ENCODE peak calls at places on chromosomes 2 and 18, in four cellular contexts. One of them, this sample, is unnamed.

GRCh38 chr18:62755946-62756345 is 40.6 kb downstream of the PHLPP1 start:
- DNase-seq in NCI-H1417: no peak
- DNase-seq in EL: no peak
- DNase-seq in activated CD8-positive, alpha-beta memory T cell treated with anti-CD3 and anti-CD28 coated beads for 48 hours: no peak
- DNase-seq in this sample: no peak

GRCh38 chr2:8653485-8653884 is 28.4 kb upstream of the ID2 start:
- DNase-seq in NCI-H1417: no peak
- DNase-seq in EL: no peak
- DNase-seq in activated CD8-positive, alpha-beta memory T cell treated with anti-CD3 and anti-CD28 coated beads for 48 hours: no peak
- DNase-seq in this sample: no peak

GRCh38 chr2:9445089-9445488 is 21.6 kb downstream of the CPSF3 start:
- DNase-seq in NCI-H1417: no peak
- DNase-seq in EL: no peak
- DNase-seq in activated CD8-positive, alpha-beta memory T cell treated with anti-CD3 and anti-CD28 coated beads for 48 hours: no peak
- DNase-seq in this sample: peak; percentile 10

GRCh38 chr2:178280261-178280852 is 86.0 kb downstream of the OSBPL6 start:
- DNase-seq in NCI-H1417: peak; percentile 72
- DNase-seq in EL: peak; percentile 62
- DNase-seq in activated CD8-positive, alpha-beta memory T cell treated with anti-CD3 and anti-CD28 coated beads for 48 hours: peak; percentile 30
- DNase-seq in this sample: no peak

GRCh38 chr2:82340578-82341053 is 2036.1 kb upstream of the LRRTM1 start:
- DNase-seq in NCI-H1417: no peak
- DNase-seq in EL: peak; percentile 11
- DNase-seq in activated CD8-positive, alpha-beta memory T cell treated with anti-CD3 and anti-CD28 coated beads for 48 hours: no peak
- DNase-seq in this sample: no peak

GRCh38 chr18:79631761-79632446 is 47.7 kb upstream of the CTDP1 start:
- DNase-seq in NCI-H1417: no peak
- DNase-seq in EL: no peak
- DNase-seq in activated CD8-positive, alpha-beta memory T cell treated with anti-CD3 and anti-CD28 coated beads for 48 hours: no peak
- DNase-seq in this sample: no peak

GRCh38 chr2:36597003-36597531 is 901 bp downstream of the FEZ2 start:
- DNase-seq in NCI-H1417: no peak
- DNase-seq in EL: no peak
- DNase-seq in activated CD8-positive, alpha-beta memory T cell treated with anti-CD3 and anti-CD28 coated beads for 48 hours: no peak
- DNase-seq in this sample: no peak

GRCh38 chr18:35776481-35776880 is 194.9 kb downstream of the GALNT1 start:
- DNase-seq in NCI-H1417: no peak
- DNase-seq in EL: no peak
- DNase-seq in activated CD8-positive, alpha-beta memory T cell treated with anti-CD3 and anti-CD28 coated beads for 48 hours: no peak
- DNase-seq in this sample: no peak

GRCh38 chr18:8657873-8658521 is 47.4 kb upstream of the MTCL1 start:
- DNase-seq in NCI-H1417: peak; percentile 88
- DNase-seq in EL: peak; percentile 40
- DNase-seq in activated CD8-positive, alpha-beta memory T cell treated with anti-CD3 and anti-CD28 coated beads for 48 hours: no peak
- DNase-seq in this sample: peak; percentile 74

GRCh38 chr18:39698436-39698835 is 2132.8 kb upstream of the CELF4 start:
- DNase-seq in NCI-H1417: peak; percentile 79
- DNase-seq in EL: no peak
- DNase-seq in activated CD8-positive, alpha-beta memory T cell treated with anti-CD3 and anti-CD28 coated beads for 48 hours: no peak
- DNase-seq in this sample: no peak

GRCh38 chr2:137096693-137097092 is 331.3 kb downstream of the THSD7B start:
- DNase-seq in NCI-H1417: no peak
- DNase-seq in EL: no peak
- DNase-seq in activated CD8-positive, alpha-beta memory T cell treated with anti-CD3 and anti-CD28 coated beads for 48 hours: no peak
- DNase-seq in this sample: no peak

GRCh38 chr2:233792720-233793119 is 14.6 kb downstream of the MROH2A start:
- DNase-seq in NCI-H1417: no peak
- DNase-seq in EL: no peak
- DNase-seq in activated CD8-positive, alpha-beta memory T cell treated with anti-CD3 and anti-CD28 coated beads for 48 hours: no peak
- DNase-seq in this sample: no peak

GRCh38 chr2:120104002-120104467 is 91.2 kb downstream of the EPB41L5 start:
- DNase-seq in NCI-H1417: no peak
- DNase-seq in EL: peak; percentile 93
- DNase-seq in activated CD8-positive, alpha-beta memory T cell treated with anti-CD3 and anti-CD28 coated beads for 48 hours: no peak
- DNase-seq in this sample: no peak

GRCh38 chr2:111667001-111667400 is 217.0 kb downstream of the ANAPC1 start:
- DNase-seq in NCI-H1417: no peak
- DNase-seq in EL: no peak
- DNase-seq in activated CD8-positive, alpha-beta memory T cell treated with anti-CD3 and anti-CD28 coated beads for 48 hours: no peak
- DNase-seq in this sample: no peak

GRCh38 chr2:179268277-179268935 is 3.8 kb upstream of the SESTD1 start:
- DNase-seq in NCI-H1417: peak; percentile 49
- DNase-seq in EL: peak; percentile 79
- DNase-seq in activated CD8-positive, alpha-beta memory T cell treated with anti-CD3 and anti-CD28 coated beads for 48 hours: no peak
- DNase-seq in this sample: no peak

GRCh38 chr2:223613017-223613950 is 11.1 kb upstream of the SCG2 start:
- DNase-seq in NCI-H1417: peak; percentile 93
- DNase-seq in EL: peak; percentile 97
- DNase-seq in activated CD8-positive, alpha-beta memory T cell treated with anti-CD3 and anti-CD28 coated beads for 48 hours: no peak
- DNase-seq in this sample: peak; percentile 60

GRCh38 chr2:233976690-233977294 is 59.6 kb downstream of the TRPM8 start:
- DNase-seq in NCI-H1417: peak; percentile 75
- DNase-seq in EL: peak; percentile 69
- DNase-seq in activated CD8-positive, alpha-beta memory T cell treated with anti-CD3 and anti-CD28 coated beads for 48 hours: no peak
- DNase-seq in this sample: no peak

GRCh38 chr2:1448009-1448408 is 34.7 kb downstream of the TPO start:
- DNase-seq in NCI-H1417: no peak
- DNase-seq in EL: no peak
- DNase-seq in activated CD8-positive, alpha-beta memory T cell treated with anti-CD3 and anti-CD28 coated beads for 48 hours: no peak
- DNase-seq in this sample: no peak

GRCh38 chr18:76491436-76491800 is 3.6 kb downstream of the ZNF516 start:
- DNase-seq in NCI-H1417: peak; percentile 86
- DNase-seq in EL: peak; percentile 69
- DNase-seq in activated CD8-positive, alpha-beta memory T cell treated with anti-CD3 and anti-CD28 coated beads for 48 hours: no peak
- DNase-seq in this sample: no peak

GRCh38 chr2:113061241-113061640 is 2.2 kb downstream of the IL36RN start:
- DNase-seq in NCI-H1417: no peak
- DNase-seq in EL: no peak
- DNase-seq in activated CD8-positive, alpha-beta memory T cell treated with anti-CD3 and anti-CD28 coated beads for 48 hours: no peak
- DNase-seq in this sample: no peak

GRCh38 chr2:238427435-238428162 is 872 bp downstream of the ASB1 start:
- DNase-seq in NCI-H1417: peak; percentile 39
- DNase-seq in EL: peak; percentile 28
- DNase-seq in activated CD8-positive, alpha-beta memory T cell treated with anti-CD3 and anti-CD28 coated beads for 48 hours: no peak
- DNase-seq in this sample: no peak

GRCh38 chr2:222000326-222000725 is 298.5 kb downstream of the PAX3 start:
- DNase-seq in NCI-H1417: no peak
- DNase-seq in EL: peak; percentile 89
- DNase-seq in activated CD8-positive, alpha-beta memory T cell treated with anti-CD3 and anti-CD28 coated beads for 48 hours: no peak
- DNase-seq in this sample: no peak

GRCh38 chr18:64713284-64713683 is 564.4 kb upstream of the LINC00305 start:
- DNase-seq in NCI-H1417: no peak
- DNase-seq in EL: no peak
- DNase-seq in activated CD8-positive, alpha-beta memory T cell treated with anti-CD3 and anti-CD28 coated beads for 48 hours: no peak
- DNase-seq in this sample: no peak

This sample was measured in DMS79.